ENCODE peak calls at places on chromosomes 2 and 18, in five cellular contexts. A is vagina, C is right lobe of liver, M is A549, D is erythroblast. F is an unnamed sample.

GRCh38 chr18:77749189-77749588 is 499.5 kb downstream of the GALR1 start:
- DNase-seq in C (no peak), M (peak), A (no peak), D (no peak), F (no peak)

GRCh38 chr2:213232649-213233437 is 51.4 kb upstream of the SPAG16 start:
- DNase-seq in C (no peak), A (no peak), D (no peak), M (no peak), F (no peak)

GRCh38 chr18:3054214-3054613 is 41.3 kb upstream of the LPIN2 start:
- DNase-seq in A (no peak), D (no peak), C (no peak), M (no peak), F (no peak)

GRCh38 chr18:34787931-34788532 is 77.9 kb downstream of the DTNA start:
- DNase-seq in C (no peak), M (peak), D (peak), A (no peak), F (no peak)

GRCh38 chr2:82539222-82539621 is 1919.9 kb downstream of the SUCLG1 start:
- DNase-seq in A (no peak), D (no peak), M (no peak), C (no peak), F (no peak)

GRCh38 chr2:196983934-196984333 is 57.4 kb upstream of the PGAP1 start:
- DNase-seq in A (no peak), M (no peak), D (no peak), C (no peak), F (no peak)

GRCh38 chr2:218005028-218005427 is 2.2 kb upstream of the TNS1 start:
- DNase-seq in A (no peak), D (no peak), M (no peak), C (no peak), F (no peak)

GRCh38 chr2:120228503-120228902 is 5.3 kb upstream of the TMEM185B start:
- DNase-seq in C (no peak), M (no peak), D (no peak), A (no peak), F (no peak)

GRCh38 chr2:196249171-196249570 is 77.8 kb upstream of the STK17B start:
- DNase-seq in M (no peak), D (no peak), C (no peak), A (no peak), F (no peak)

GRCh38 chr2:26327291-26328272 is 18.4 kb upstream of the SELENOI start:
- DNase-seq in C (no peak), A (no peak), M (no peak), D (no peak), F (no peak)

GRCh38 chr2:203623104-203623503 is 83.3 kb upstream of the CD28 start:
- DNase-seq in M (peak), A (no peak), C (no peak), D (no peak), F (peak)

GRCh38 chr18:59232309-59233016 is 12.5 kb downstream of the GRP start:
- DNase-seq in A (no peak), M (no peak), C (no peak), D (no peak), F (no peak)

GRCh38 chr2:41965886-41966285 is 81.9 kb upstream of the PKDCC start:
- DNase-seq in A (no peak), C (no peak), M (peak), D (no peak), F (no peak)

GRCh38 chr2:205925373-205926337 is 160.3 kb downstream of the INO80D start:
- DNase-seq in A (no peak), D (peak), M (peak), C (peak), F (peak)

GRCh38 chr2:217993817-217994459 is 8.9 kb downstream of the TNS1 start:
- DNase-seq in C (peak), M (peak), D (peak), A (no peak), F (peak)

GRCh38 chr2:2934030-2934429 is 443.6 kb downstream of the EIPR1 start:
- DNase-seq in M (no peak), D (no peak), C (no peak), A (no peak), F (no peak)

GRCh38 chr2:190970170-190970569 is 43.8 kb downstream of the STAT1 start:
- DNase-seq in A (no peak), M (no peak), D (no peak), C (no peak), F (no peak)
- TF ChIP-seq POLR2A in A (no peak), M (no peak), D (no peak), C (no peak), F (no peak)

DNA sequence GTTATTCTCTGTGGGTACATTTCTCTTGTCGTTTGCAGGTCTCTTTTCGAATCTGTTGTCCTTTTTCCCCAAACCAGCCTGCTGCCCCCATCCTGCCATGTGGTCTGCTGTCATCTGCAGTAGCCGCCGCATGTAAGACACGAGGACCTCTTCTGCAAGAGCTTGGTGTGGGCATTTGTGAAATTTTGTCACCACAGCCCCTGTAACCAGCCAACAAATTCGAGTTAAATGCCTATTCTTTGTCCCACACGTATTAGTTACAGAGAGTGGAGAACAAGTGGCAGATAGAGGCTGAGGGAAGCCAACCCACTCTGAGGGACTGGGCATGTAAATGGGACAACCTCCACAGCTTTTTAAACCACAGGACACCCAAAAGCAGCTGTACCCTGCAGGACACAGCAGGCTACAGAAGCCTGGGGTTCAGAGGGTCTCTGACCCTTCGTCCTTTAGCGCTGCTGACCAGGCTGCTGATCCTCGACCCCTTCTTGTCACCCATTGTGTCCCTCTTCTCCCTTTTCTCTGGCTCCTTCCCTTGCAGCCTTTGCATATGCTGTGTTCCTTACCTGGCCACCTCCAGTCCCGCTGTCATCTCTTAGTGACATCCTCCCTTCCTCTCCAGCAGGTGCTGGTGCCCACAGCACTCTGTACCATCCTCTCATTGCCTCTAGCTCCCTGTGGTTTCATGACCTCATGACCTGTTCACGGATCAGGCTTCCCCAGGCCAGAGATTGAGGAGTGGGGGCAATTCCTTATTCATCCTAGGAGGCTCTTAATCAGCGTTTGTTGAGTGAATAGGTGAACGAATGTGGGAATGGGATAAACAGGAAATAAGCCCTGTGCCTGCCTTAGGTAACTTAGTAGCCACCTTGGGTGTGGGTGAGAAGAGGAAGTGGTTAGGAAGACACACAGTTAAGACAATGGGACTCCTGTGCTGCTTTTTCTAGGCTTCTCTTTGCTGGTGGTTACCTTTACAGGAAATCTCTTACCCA is 35.3 kb downstream of the ITGA6 start:
- DNase-seq in D (no peak), M (no peak), C (no peak), A (no peak), F (no peak)
- TF ChIP-seq POLR2A in D (no peak), M (no peak), C (no peak), A (no peak), F (no peak)

GRCh38 chr2:118088051-118089014 is at the start of gene INSIG2:
- DNase-seq in M (peak), D (peak), C (peak), A (peak), F (peak)

GRCh38 chr2:118090387-118091139 is 2.3 kb downstream of the INSIG2 start:
- DNase-seq in A (no peak), C (no peak), M (no peak), D (no peak), F (no peak)

GRCh38 chr2:118086024-118086633 is 2.1 kb upstream of the INSIG2 start:
- DNase-seq in M (no peak), A (no peak), D (no peak), C (no peak), F (no peak)

GRCh38 chr2:118091140-118091478 is 2.8 kb downstream of the INSIG2 start:
- DNase-seq in D (no peak), M (no peak), C (no peak), A (no peak), F (no peak)

DNA sequence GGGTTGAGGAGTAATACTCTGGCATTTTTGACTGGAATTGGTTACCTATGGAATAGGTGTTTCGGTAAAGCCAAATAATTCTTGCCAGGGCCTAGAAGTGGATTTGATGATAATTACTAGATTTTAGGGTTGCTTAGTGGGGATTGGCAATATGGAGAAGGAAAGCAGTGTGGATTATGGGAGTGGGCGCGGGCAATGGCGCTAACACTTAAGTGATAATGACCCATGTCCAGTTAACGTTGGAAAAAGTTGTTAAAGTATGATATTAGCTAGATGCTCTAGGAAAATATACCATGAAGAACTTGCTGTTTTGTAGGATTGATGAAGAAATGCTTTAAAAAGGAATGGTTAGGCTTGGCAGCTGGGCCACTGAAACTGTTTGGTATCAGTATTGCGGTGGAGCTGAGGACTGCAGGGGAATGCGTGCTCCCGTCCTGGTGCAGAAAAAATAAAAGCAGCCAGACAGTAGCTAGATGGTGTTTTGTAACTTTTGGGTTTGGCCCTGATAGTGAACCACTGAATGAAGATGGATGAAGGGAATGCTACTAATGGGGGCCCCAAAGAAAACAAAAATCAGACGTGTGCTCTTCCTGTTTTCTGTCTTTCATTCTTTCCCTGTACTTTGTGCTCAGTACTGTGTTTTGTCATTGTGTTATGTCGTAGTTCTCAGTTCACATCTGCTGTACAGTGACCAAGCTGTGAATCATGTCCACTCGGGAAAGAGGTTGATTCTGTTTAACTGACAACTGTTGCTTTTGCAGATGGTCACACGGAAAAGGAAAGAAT is 937 bp downstream of the INSIG2 start:
- DNase-seq in C (peak), A (no peak), M (peak), D (peak), F (peak)
- TF ChIP-seq POLR2A in C (peak), A (no peak), M (no peak), D (no peak), F (no peak)

GRCh38 chr2:73385486-73386341 is at the start of gene ALMS1:
- DNase-seq in A (no peak), M (peak), D (peak), C (peak), F (peak)
- TF ChIP-seq POLR2A in A (no peak), M (peak), D (peak), C (peak), F (peak)

GRCh38 chr2:231786177-231786916 is at the start of gene COPS7B:
- DNase-seq in C (peak), A (no peak), M (peak), D (peak), F (peak)
- TF ChIP-seq POLR2A in C (peak), A (no peak), M (peak), D (peak), F (peak)

GRCh38 chr2:151261240-151261976 is at the start of gene RBM43:
- DNase-seq in A (no peak), C (peak), M (peak), D (peak), F (peak)
- TF ChIP-seq POLR2A in A (no peak), C (peak), M (peak), D (peak), F (peak)

GRCh38 chr2:169002151-169002738 is 28.9 kb downstream of the ABCB11 start:
- DNase-seq in M (no peak), A (no peak), D (peak), C (no peak), F (no peak)
- TF ChIP-seq POLR2A in M (no peak), A (no peak), D (no peak), C (no peak), F (no peak)

DNA sequence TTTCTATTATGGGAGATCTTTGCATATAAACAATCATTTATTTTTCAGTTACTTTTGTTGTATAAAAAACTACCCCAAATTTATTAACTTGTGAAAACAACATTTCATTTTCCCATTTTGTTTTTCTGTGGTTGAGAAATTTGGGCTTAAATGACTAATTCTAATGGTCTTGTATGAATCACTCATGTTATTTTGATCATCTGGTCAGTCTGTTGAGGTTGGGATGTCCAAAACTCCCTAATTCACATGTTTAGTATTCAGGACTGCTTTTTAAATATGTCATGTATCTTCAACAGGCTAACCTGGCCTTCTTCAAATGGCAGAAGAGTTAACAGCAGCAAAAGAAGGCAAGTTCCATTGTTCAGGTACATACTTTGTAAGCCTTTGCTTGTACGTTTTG is 788.1 kb downstream of the TRIB2 start:
- DNase-seq in M (no peak), D (no peak), C (no peak), A (no peak), F (no peak)
- TF ChIP-seq POLR2A in M (no peak), D (no peak), C (no peak), A (no peak), F (no peak)

GRCh38 chr2:207161724-207162123 is 4.0 kb downstream of the KLF7 start:
- DNase-seq in C (no peak), A (no peak), M (peak), D (no peak), F (no peak)
- TF ChIP-seq POLR2A in C (no peak), A (no peak), M (no peak), D (no peak), F (no peak)